ENCODE peak calls at places on chromosomes 6 and 20, in eight cellular contexts. One of them, this sample, is unnamed.

GRCh38 chr20:63441136-63441776 is 31.2 kb downstream of the KCNQ2 start:
- DNase-seq in endothelial cell of umbilical vein: no peak
- DNase-seq in Peyer's patch: no peak
- DNase-seq in stomach: no peak
- DNase-seq in A549: no peak
- DNase-seq in lower leg skin: no peak
- DNase-seq in uterus: no peak
- DNase-seq in erythroblast: no peak
- DNase-seq in this sample: no peak

GRCh38 chr6:52981215-52981910 is 13.7 kb downstream of the GSTA4 start:
- DNase-seq in endothelial cell of umbilical vein: no peak
- DNase-seq in Peyer's patch: no peak
- DNase-seq in uterus: no peak
- DNase-seq in erythroblast: no peak
- DNase-seq in stomach: no peak
- DNase-seq in lower leg skin: no peak
- DNase-seq in A549: no peak
- DNase-seq in this sample: no peak

GRCh38 chr6:1949533-1949932 is 295.9 kb downstream of the GMDS start:
- DNase-seq in uterus: no peak
- DNase-seq in stomach: no peak
- DNase-seq in A549: no peak
- DNase-seq in Peyer's patch: no peak
- DNase-seq in erythroblast: no peak
- DNase-seq in endothelial cell of umbilical vein: no peak
- DNase-seq in lower leg skin: no peak
- DNase-seq in this sample: no peak

GRCh38 chr20:8254911-8255582 is 123.0 kb downstream of the PLCB1 start:
- DNase-seq in uterus: no peak
- DNase-seq in stomach: no peak
- DNase-seq in Peyer's patch: no peak
- DNase-seq in endothelial cell of umbilical vein: peak
- DNase-seq in A549: no peak
- DNase-seq in lower leg skin: no peak
- DNase-seq in erythroblast: no peak
- DNase-seq in this sample: no peak

GRCh38 chr6:137926207-137926731 is 59.2 kb downstream of the TNFAIP3 start:
- DNase-seq in uterus: no peak
- DNase-seq in stomach: no peak
- DNase-seq in lower leg skin: no peak
- DNase-seq in A549: no peak
- DNase-seq in erythroblast: no peak
- DNase-seq in Peyer's patch: no peak
- DNase-seq in endothelial cell of umbilical vein: peak
- DNase-seq in this sample: peak

GRCh38 chr20:63642518-63643247 is 10.5 kb downstream of the STMN3 start:
- DNase-seq in stomach: no peak
- DNase-seq in uterus: no peak
- DNase-seq in A549: no peak
- DNase-seq in Peyer's patch: peak
- DNase-seq in endothelial cell of umbilical vein: no peak
- DNase-seq in erythroblast: no peak
- DNase-seq in lower leg skin: no peak
- DNase-seq in this sample: no peak

GRCh38 chr6:17281100-17281496 is at the start of gene RBM24:
- DNase-seq in uterus: peak
- DNase-seq in A549: peak
- DNase-seq in endothelial cell of umbilical vein: peak
- DNase-seq in stomach: peak
- DNase-seq in erythroblast: peak
- DNase-seq in Peyer's patch: peak
- DNase-seq in lower leg skin: peak
- DNase-seq in this sample: peak

GRCh38 chr20:3797592-3798404 is 1.7 kb downstream of the CDC25B start:
- DNase-seq in uterus: no peak
- DNase-seq in A549: no peak
- DNase-seq in Peyer's patch: no peak
- DNase-seq in erythroblast: peak
- DNase-seq in stomach: no peak
- DNase-seq in lower leg skin: no peak
- DNase-seq in endothelial cell of umbilical vein: no peak
- DNase-seq in this sample: no peak

GRCh38 chr20:50403565-50404418 is 106.4 kb upstream of the PTPN1 start:
- DNase-seq in erythroblast: no peak
- DNase-seq in lower leg skin: no peak
- DNase-seq in uterus: no peak
- DNase-seq in Peyer's patch: no peak
- DNase-seq in A549: no peak
- DNase-seq in endothelial cell of umbilical vein: no peak
- DNase-seq in stomach: peak
- DNase-seq in this sample: no peak

GRCh38 chr6:31321820-31322219 is 35.2 kb downstream of the HLA-B start:
- DNase-seq in Peyer's patch: no peak
- DNase-seq in stomach: no peak
- DNase-seq in uterus: no peak
- DNase-seq in A549: no peak
- DNase-seq in endothelial cell of umbilical vein: no peak
- DNase-seq in erythroblast: no peak
- DNase-seq in lower leg skin: no peak
- DNase-seq in this sample: no peak

GRCh38 chr6:125099211-125100017 is 54.2 kb upstream of the TPD52L1 start:
- DNase-seq in Peyer's patch: peak
- DNase-seq in stomach: peak
- DNase-seq in uterus: no peak
- DNase-seq in A549: peak
- DNase-seq in lower leg skin: no peak
- DNase-seq in endothelial cell of umbilical vein: peak
- DNase-seq in erythroblast: peak
- DNase-seq in this sample: peak

GRCh38 chr20:9112541-9113515 is 43.9 kb downstream of the PLCB4 start:
- DNase-seq in A549: no peak
- DNase-seq in uterus: no peak
- DNase-seq in lower leg skin: no peak
- DNase-seq in erythroblast: no peak
- DNase-seq in stomach: no peak
- DNase-seq in endothelial cell of umbilical vein: peak
- DNase-seq in Peyer's patch: no peak
- DNase-seq in this sample: no peak

GRCh38 chr20:59004493-59004762 is 2.6 kb downstream of the CTSZ start:
- DNase-seq in stomach: peak
- DNase-seq in lower leg skin: no peak
- DNase-seq in erythroblast: no peak
- DNase-seq in A549: no peak
- DNase-seq in uterus: no peak
- DNase-seq in Peyer's patch: no peak
- DNase-seq in endothelial cell of umbilical vein: no peak
- DNase-seq in this sample: no peak

GRCh38 chr6:45082091-45082490 is 246.0 kb upstream of the RUNX2 start:
- DNase-seq in uterus: no peak
- DNase-seq in A549: no peak
- DNase-seq in stomach: no peak
- DNase-seq in lower leg skin: no peak
- DNase-seq in endothelial cell of umbilical vein: no peak
- DNase-seq in erythroblast: no peak
- DNase-seq in Peyer's patch: no peak
- DNase-seq in this sample: no peak

GRCh38 chr20:16939051-16939450 is 190.9 kb downstream of the OTOR start:
- DNase-seq in Peyer's patch: no peak
- DNase-seq in erythroblast: no peak
- DNase-seq in stomach: no peak
- DNase-seq in lower leg skin: no peak
- DNase-seq in endothelial cell of umbilical vein: no peak
- DNase-seq in A549: no peak
- DNase-seq in uterus: no peak
- DNase-seq in this sample: no peak

DNA sequence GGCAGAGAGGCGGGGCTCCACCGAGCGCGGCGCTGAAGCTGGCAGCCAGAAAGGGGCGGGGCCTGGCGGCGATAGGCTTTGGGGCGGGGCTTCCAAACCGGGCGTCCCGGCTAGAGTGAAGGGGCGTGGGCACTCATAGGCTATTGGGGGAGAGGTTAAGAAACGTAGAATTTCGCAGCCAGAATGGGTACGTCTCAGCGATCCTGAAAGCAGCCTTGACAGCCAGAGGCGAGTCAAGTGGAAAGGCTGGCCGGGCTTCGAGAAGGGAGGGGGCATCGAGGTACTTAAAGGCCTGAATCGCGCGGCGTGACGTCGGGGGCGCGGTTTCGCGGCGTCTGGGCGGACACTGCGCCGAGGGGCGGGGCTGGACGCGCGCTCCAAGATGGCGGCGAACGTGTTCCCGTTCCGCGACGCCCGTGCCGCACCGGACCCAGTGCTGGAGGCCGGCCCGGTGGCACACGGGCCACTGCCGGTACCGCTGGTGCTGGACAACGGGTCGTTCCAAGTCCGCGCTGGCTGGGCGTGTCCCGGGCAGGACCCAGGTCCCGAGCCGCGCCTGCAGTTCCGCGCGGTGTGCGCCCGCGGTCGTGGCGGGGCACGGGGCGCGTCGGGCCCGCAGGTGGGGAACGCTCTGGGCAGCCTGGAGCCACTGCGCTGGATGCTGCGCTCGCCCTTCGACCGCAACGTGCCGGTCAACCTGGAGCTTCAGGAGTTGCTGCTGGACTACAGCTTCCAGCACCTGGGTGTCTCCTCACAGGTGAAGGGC is at the start of gene ACTR5:
- DNase-seq in A549: peak
- DNase-seq in endothelial cell of umbilical vein: peak
- DNase-seq in uterus: peak
- DNase-seq in lower leg skin: peak
- DNase-seq in erythroblast: peak
- DNase-seq in stomach: peak
- DNase-seq in Peyer's patch: peak
- DNase-seq in this sample: peak
- TF ChIP-seq POLR2A in A549: peak
- TF ChIP-seq POLR2A in endothelial cell of umbilical vein: peak
- TF ChIP-seq POLR2A in uterus: no peak
- TF ChIP-seq POLR2A in lower leg skin: no peak
- TF ChIP-seq POLR2A in erythroblast: peak
- TF ChIP-seq POLR2A in stomach: no peak
- TF ChIP-seq POLR2A in Peyer's patch: peak
- TF ChIP-seq POLR2A in this sample: peak

GRCh38 chr6:108260809-108261569 is at the start of gene SNX3:
- DNase-seq in lower leg skin: peak
- DNase-seq in stomach: peak
- DNase-seq in uterus: peak
- DNase-seq in endothelial cell of umbilical vein: peak
- DNase-seq in A549: peak
- DNase-seq in Peyer's patch: peak
- DNase-seq in erythroblast: peak
- DNase-seq in this sample: peak
- TF ChIP-seq POLR2A in lower leg skin: no peak
- TF ChIP-seq POLR2A in stomach: no peak
- TF ChIP-seq POLR2A in uterus: peak
- TF ChIP-seq POLR2A in endothelial cell of umbilical vein: peak
- TF ChIP-seq POLR2A in A549: peak
- TF ChIP-seq POLR2A in Peyer's patch: peak
- TF ChIP-seq POLR2A in erythroblast: peak
- TF ChIP-seq POLR2A in this sample: peak

GRCh38 chr6:12290490-12290820 is 294 bp downstream of the EDN1 start:
- DNase-seq in erythroblast: no peak
- DNase-seq in stomach: no peak
- DNase-seq in Peyer's patch: no peak
- DNase-seq in endothelial cell of umbilical vein: no peak
- DNase-seq in lower leg skin: no peak
- DNase-seq in uterus: no peak
- DNase-seq in A549: no peak
- DNase-seq in this sample: no peak

GRCh38 chr6:12291083-12291784 is 1.1 kb downstream of the EDN1 start:
- DNase-seq in A549: peak
- DNase-seq in uterus: no peak
- DNase-seq in erythroblast: no peak
- DNase-seq in lower leg skin: no peak
- DNase-seq in Peyer's patch: no peak
- DNase-seq in endothelial cell of umbilical vein: no peak
- DNase-seq in stomach: no peak
- DNase-seq in this sample: no peak

GRCh38 chr6:12293234-12293930 is 3.2 kb downstream of the EDN1 start:
- DNase-seq in erythroblast: no peak
- DNase-seq in Peyer's patch: peak
- DNase-seq in stomach: no peak
- DNase-seq in lower leg skin: no peak
- DNase-seq in endothelial cell of umbilical vein: no peak
- DNase-seq in uterus: no peak
- DNase-seq in A549: no peak
- DNase-seq in this sample: no peak

GRCh38 chr6:12289655-12290489 is at the start of gene EDN1:
- DNase-seq in lower leg skin: peak
- DNase-seq in stomach: peak
- DNase-seq in A549: peak
- DNase-seq in uterus: peak
- DNase-seq in erythroblast: peak
- DNase-seq in Peyer's patch: peak
- DNase-seq in endothelial cell of umbilical vein: peak
- DNase-seq in this sample: peak

DNA sequence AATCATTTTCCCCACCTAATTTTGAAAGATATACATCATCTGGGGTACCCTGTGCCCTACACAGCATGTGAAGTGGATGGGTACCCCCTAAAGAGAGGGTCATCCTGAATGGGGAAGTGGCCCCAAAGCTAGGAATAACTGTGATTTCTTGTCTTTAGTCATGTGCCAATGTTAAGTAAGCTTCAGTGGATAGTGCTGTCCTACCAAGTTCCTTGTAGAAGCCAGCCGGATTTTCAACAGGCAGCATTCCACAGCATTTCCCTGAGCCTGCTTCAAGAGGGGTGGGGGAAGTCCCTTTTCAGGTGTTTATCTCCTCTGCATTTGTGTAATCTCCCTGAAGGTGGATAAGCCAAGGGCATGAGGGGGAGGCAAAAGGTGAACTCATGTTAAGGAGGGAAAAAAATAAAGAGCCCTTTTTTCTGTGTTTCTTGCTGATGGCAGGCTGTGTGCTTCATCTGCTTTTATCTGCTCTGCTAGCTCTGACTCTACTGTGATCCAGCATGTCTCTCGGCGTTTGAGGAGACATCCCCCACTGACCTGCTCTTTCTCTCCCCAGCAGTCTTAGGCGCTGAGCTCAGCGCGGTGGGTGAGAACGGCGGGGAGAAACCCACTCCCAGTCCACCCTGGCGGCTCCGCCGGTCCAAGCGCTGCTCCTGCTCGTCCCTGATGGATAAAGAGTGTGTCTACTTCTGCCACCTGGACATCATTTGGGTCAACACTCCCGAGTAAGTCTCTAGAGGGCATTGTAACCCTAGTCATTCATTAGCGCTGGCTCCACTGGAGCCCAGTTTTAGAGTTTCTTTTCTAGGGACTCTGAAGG is 1.8 kb downstream of the EDN1 start:
- DNase-seq in stomach: peak
- DNase-seq in lower leg skin: no peak
- DNase-seq in erythroblast: no peak
- DNase-seq in Peyer's patch: peak
- DNase-seq in A549: peak
- DNase-seq in endothelial cell of umbilical vein: no peak
- DNase-seq in uterus: no peak
- DNase-seq in this sample: no peak
- TF ChIP-seq POLR2A in stomach: no peak
- TF ChIP-seq POLR2A in lower leg skin: no peak
- TF ChIP-seq POLR2A in erythroblast: no peak
- TF ChIP-seq POLR2A in Peyer's patch: peak
- TF ChIP-seq POLR2A in A549: peak
- TF ChIP-seq POLR2A in endothelial cell of umbilical vein: peak
- TF ChIP-seq POLR2A in uterus: no peak
- TF ChIP-seq POLR2A in this sample: no peak

GRCh38 chr6:159981171-159981571 is 12.3 kb downstream of the IGF2R start:
- DNase-seq in A549: no peak
- DNase-seq in uterus: no peak
- DNase-seq in erythroblast: no peak
- DNase-seq in lower leg skin: no peak
- DNase-seq in stomach: no peak
- DNase-seq in endothelial cell of umbilical vein: peak
- DNase-seq in Peyer's patch: no peak
- DNase-seq in this sample: no peak
- TF ChIP-seq POLR2A in A549: no peak
- TF ChIP-seq POLR2A in uterus: no peak
- TF ChIP-seq POLR2A in erythroblast: no peak
- TF ChIP-seq POLR2A in lower leg skin: no peak
- TF ChIP-seq POLR2A in stomach: no peak
- TF ChIP-seq POLR2A in endothelial cell of umbilical vein: no peak
- TF ChIP-seq POLR2A in Peyer's patch: no peak
- TF ChIP-seq POLR2A in this sample: no peak